ENCODE peak calls at places on chromosomes 6 and 20, in four cellular contexts. V is nucleus accumbens, M is NCI-H1930, Y is NCI-H1105. Q is an unnamed sample.

GRCh38 chr6:67221226-67221625 is 1413.9 kb upstream of the ADGRB3 start:
- DNase-seq in V (no peak), M (no peak), Y (no peak), Q (no peak)

GRCh38 chr20:5634894-5635293 is 115.3 kb upstream of the SHLD1 start:
- DNase-seq in V (no peak), M (no peak), Y (no peak), Q (no peak)

GRCh38 chr6:116088946-116089345 is 11.7 kb upstream of the NT5DC1 start:
- DNase-seq in V (no peak), M (no peak), Y (no peak), Q (no peak)

GRCh38 chr6:87181903-87182302 is 26.5 kb downstream of the ZNF292 start:
- DNase-seq in V (no peak), M (no peak), Y (no peak), Q (no peak)

GRCh38 chr20:62549499-62550086 is 73.8 kb upstream of the GATA5 start:
- DNase-seq in Y (no peak), V (no peak), M (no peak), Q (no peak)

GRCh38 chr20:11267131-11267761 is 593.4 kb upstream of the JAG1 start:
- DNase-seq in M (no peak), Y (no peak), V (peak), Q (peak)

GRCh38 chr20:32285621-32286334 is 8.3 kb downstream of the KIF3B start:
- DNase-seq in M (no peak), Y (no peak), V (no peak), Q (no peak)

GRCh38 chr20:52172392-52173047 is 19.1 kb downstream of the ZFP64 start:
- DNase-seq in Y (no peak), M (no peak), V (no peak), Q (no peak)

GRCh38 chr20:62710886-62711702 is 2.5 kb downstream of the NTSR1 start:
- DNase-seq in Y (no peak), V (no peak), M (no peak), Q (no peak)

GRCh38 chr6:158143700-158144099 is 24.4 kb downstream of the SERAC1 start:
- DNase-seq in Y (no peak), M (no peak), V (no peak), Q (no peak)

GRCh38 chr6:148146717-148147116 is 195.9 kb upstream of the SASH1 start:
- DNase-seq in V (no peak), M (no peak), Y (no peak), Q (no peak)

GRCh38 chr6:3253597-3253961 is 5.2 kb upstream of the PSMG4 start:
- DNase-seq in V (no peak), Y (no peak), M (no peak), Q (no peak)

GRCh38 chr6:156691018-156691417 is 86.2 kb upstream of the ARID1B start:
- DNase-seq in V (no peak), M (no peak), Y (no peak), Q (no peak)

GRCh38 chr20:36848078-36848660 is 27.8 kb upstream of the TLDC2 start:
- DNase-seq in M (no peak), Y (no peak), V (no peak), Q (peak)

GRCh38 chr20:44552950-44553908 is 29.1 kb upstream of the PKIG start:
- DNase-seq in Y (no peak), M (no peak), V (no peak), Q (no peak)

GRCh38 chr6:4271761-4272505 is 136.6 kb upstream of the ECI2 start:
- DNase-seq in M (no peak), Y (no peak), V (no peak), Q (no peak)

GRCh38 chr20:2619961-2620595 is 32.4 kb upstream of the NOP56 start:
- DNase-seq in V (no peak), Y (no peak), M (no peak), Q (no peak)

GRCh38 chr6:149984778-149985177 is 21.0 kb downstream of the ULBP1 start:
- DNase-seq in V (no peak), Y (no peak), M (no peak), Q (no peak)

GRCh38 chr6:141593311-141593710 is 539.4 kb upstream of the GJE1 start:
- DNase-seq in M (no peak), V (no peak), Y (no peak), Q (no peak)

GRCh38 chr6:129786548-129786947 is 74.6 kb downstream of the TMEM244 start:
- DNase-seq in V (no peak), M (no peak), Y (no peak), Q (no peak)

GRCh38 chr6:121917263-121917829 is 481.9 kb downstream of the GJA1 start:
- DNase-seq in Y (no peak), M (no peak), V (no peak), Q (no peak)

GRCh38 chr6:84645000-84645399 is 119.4 kb downstream of the TBX18 start:
- DNase-seq in M (no peak), Y (no peak), V (no peak), Q (no peak)

GRCh38 chr6:135667694-135668455 is 170.3 kb upstream of the AHI1 start:
- DNase-seq in Y (no peak), M (no peak), V (no peak), Q (no peak)